ENCODE peak calls at places on chromosomes 1 and 21, in four cellular contexts. N is retinal pigment epithelial cell, P is uterus, B is coronary artery. O is an unnamed sample.

GRCh38 chr21:32476661-32477423 is 64.3 kb downstream of the EVA1C start:
- DNase-seq in N (no peak), P (no peak), B (no peak), O (no peak)

GRCh38 chr1:53111073-53111556 is 31.3 kb downstream of the SLC1A7 start:
- DNase-seq in N (no peak), P (no peak), B (no peak), O (no peak)

GRCh38 chr1:53556657-53557227 is 97.5 kb downstream of the DMRTB1 start:
- DNase-seq in N (no peak), P (no peak), B (no peak), O (no peak)

GRCh38 chr1:89627596-89627962 is 5.3 kb upstream of the LRRC8C start:
- DNase-seq in N (no peak), P (no peak), B (no peak), O (no peak)

GRCh38 chr1:61322769-61323168 is 240.4 kb downstream of the NFIA start:
- DNase-seq in N (no peak), P (no peak), B (no peak), O (no peak)

GRCh38 chr1:41354956-41355355 is 6.3 kb upstream of the FOXO6 start:
- DNase-seq in N (no peak), P (peak), B (no peak), O (no peak)

GRCh38 chr1:28112388-28113311 is 24.2 kb upstream of the EYA3 start:
- DNase-seq in N (no peak), P (no peak), B (no peak), O (peak)

GRCh38 chr1:220927442-220927841 is 48.2 kb downstream of the HLX start:
- DNase-seq in N (no peak), P (no peak), B (no peak), O (no peak)

GRCh38 chr1:45206808-45207624 is 611 bp upstream of the ZSWIM5 start:
- DNase-seq in N (no peak), P (no peak), B (no peak), O (no peak)

GRCh38 chr1:209751627-209752231 is 4.1 kb upstream of the TRAF3IP3 start:
- DNase-seq in N (no peak), P (no peak), B (no peak), O (no peak)

GRCh38 chr1:160868141-160868540 is 5.5 kb upstream of the CD244 start:
- DNase-seq in N (no peak), P (no peak), B (no peak), O (no peak)

GRCh38 chr1:230308039-230308438 is 118.1 kb downstream of the PGBD5 start:
- DNase-seq in N (peak), P (peak), B (no peak), O (peak)

GRCh38 chr1:41578712-41579335 is 94.3 kb upstream of the EDN2 start:
- DNase-seq in N (no peak), P (no peak), B (no peak), O (no peak)

GRCh38 chr1:228802386-228803221 is 67.3 kb downstream of the RHOU start:
- DNase-seq in N (no peak), P (peak), B (no peak), O (peak)

GRCh38 chr1:47908258-47908657 is 88.9 kb downstream of the TRABD2B start:
- DNase-seq in N (no peak), P (no peak), B (no peak), O (no peak)

GRCh38 chr1:23634840-23635642 is 56.6 kb upstream of the RPL11 start:
- DNase-seq in N (no peak), P (peak), B (peak), O (no peak)

DNA sequence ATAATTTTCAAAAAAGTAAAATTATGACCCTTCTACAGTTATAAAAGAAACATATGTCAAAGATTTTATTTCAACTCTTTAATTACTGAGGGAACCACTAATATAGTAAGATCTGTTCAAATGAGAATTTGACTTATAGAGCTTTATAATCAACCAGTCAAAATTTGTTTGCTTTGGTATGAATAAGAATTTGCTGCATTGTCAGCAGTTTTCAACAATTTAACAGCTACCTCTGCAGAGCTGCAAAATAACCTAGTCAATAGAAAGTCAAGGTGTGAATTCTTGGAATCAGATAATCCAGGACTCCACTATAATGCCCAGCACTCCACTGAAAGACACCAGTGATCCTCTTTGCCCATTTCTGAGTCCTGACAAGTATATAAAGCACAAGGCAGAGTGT is 78.2 kb downstream of the ODF2L start:
- DNase-seq in N (no peak), P (no peak), B (no peak), O (no peak)
- TF ChIP-seq CTCF in N (no peak), P (no peak), B (no peak), O (no peak)

GRCh38 chr21:30028537-30028936 is 88.7 kb upstream of the GRIK1 start:
- DNase-seq in N (no peak), P (no peak), B (no peak), O (no peak)
- H3K4me3 ChIP-seq in N (no peak), P (no peak), B (no peak), O (no peak)

DNA sequence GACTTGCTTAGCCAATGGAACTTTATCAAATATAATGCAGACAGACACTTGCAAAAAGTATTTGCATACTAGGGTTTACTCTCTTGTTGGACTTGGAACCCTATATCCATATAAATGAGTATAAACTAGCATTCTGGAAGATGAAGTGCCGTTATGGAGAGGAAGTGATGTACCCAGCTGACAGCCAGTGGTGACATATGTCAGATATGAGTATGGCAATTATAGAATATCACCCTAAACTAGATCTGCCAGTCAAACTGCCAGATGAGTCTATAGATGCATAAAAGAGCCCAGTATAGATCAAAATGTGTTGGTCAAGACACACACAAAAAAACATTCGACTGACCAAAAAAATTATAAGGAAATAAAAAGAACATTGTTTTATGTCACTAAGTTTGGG is 739.3 kb downstream of the PLA2G4A start:
- DNase-seq in N (no peak), P (no peak), B (no peak), O (no peak)
- TF ChIP-seq CTCF in N (no peak), P (no peak), B (no peak), O (no peak)

GRCh38 chr1:198423701-198424100 is 116.8 kb downstream of the ATP6V1G3 start:
- DNase-seq in N (no peak), P (no peak), B (no peak), O (no peak)
- H3K4me3 ChIP-seq in N (no peak), P (no peak), B (no peak), O (no peak)

GRCh38 chr21:35942211-35943144 is 117.8 kb downstream of the SETD4 start:
- DNase-seq in N (no peak), P (no peak), B (no peak), O (no peak)

GRCh38 chr21:35945089-35945671 is 115.1 kb downstream of the SETD4 start:
- DNase-seq in N (no peak), P (no peak), B (no peak), O (no peak)

GRCh38 chr21:35943752-35944151 is 116.6 kb downstream of the SETD4 start:
- DNase-seq in N (no peak), P (no peak), B (no peak), O (no peak)

GRCh38 chr21:35940074-35940927 is 120.0 kb downstream of the SETD4 start:
- DNase-seq in N (peak), P (peak), B (no peak), O (peak)
- TF ChIP-seq CTCF in N (peak), P (peak), B (peak), O (peak)

GRCh38 chr1:226233293-226233692 is 9.8 kb downstream of the MIXL1 start:
- DNase-seq in N (no peak), P (no peak), B (no peak), O (no peak)
- H3K4me3 ChIP-seq in N (no peak), P (no peak), B (no peak), O (no peak)

GRCh38 chr1:35178874-35179380 is 14.0 kb downstream of the SFPQ start:
- DNase-seq in N (no peak), P (no peak), B (no peak), O (peak)

GRCh38 chr1:35177237-35177786 is 15.6 kb downstream of the SFPQ start:
- DNase-seq in N (no peak), P (no peak), B (no peak), O (no peak)

GRCh38 chr1:35179864-35180263 is 13.1 kb downstream of the SFPQ start:
- DNase-seq in N (no peak), P (no peak), B (no peak), O (no peak)

GRCh38 chr1:35180776-35181374 is 12.1 kb downstream of the SFPQ start:
- DNase-seq in N (no peak), P (no peak), B (no peak), O (no peak)

GRCh38 chr1:35178295-35178695 is 14.7 kb downstream of the SFPQ start:
- DNase-seq in N (no peak), P (no peak), B (no peak), O (no peak)
- TF ChIP-seq CTCF in N (no peak), P (no peak), B (no peak), O (no peak)